ENCODE peak calls at places on chromosomes 5 and 9, in eight cellular contexts. R is suprapubic skin; H is CD8-positive, alpha-beta memory T cell; X is RWPE1; T is colonic mucosa; G is thoracic aorta; A is right atrium auricular region; C is HCT116. W is an unnamed sample.

GRCh38 chr9:4226331-4227250 is 73.3 kb downstream of the GLIS3 start:
- DNase-seq in R (no peak), H (no peak), X (no peak), T (peak), G (no peak), A (no peak), C (no peak), W (no peak)

GRCh38 chr9:121372563-121373400 is 2.7 kb upstream of the STOM start:
- DNase-seq in R (no peak), H (no peak), X (peak), T (peak), G (no peak), A (no peak), C (no peak), W (peak)

GRCh38 chr5:149141957-149142851 is 911 bp downstream of the ABLIM3 start:
- DNase-seq in R (peak), H (no peak), X (no peak), T (no peak), G (no peak), A (peak), C (no peak), W (peak)

GRCh38 chr5:143008809-143009521 is 238.8 kb downstream of the ARHGAP26 start:
- DNase-seq in R (no peak), H (peak), X (peak), T (no peak), G (no peak), A (peak), C (peak), W (no peak)

GRCh38 chr9:101635473-101635872 is 40.7 kb upstream of the PPP3R2 start:
- DNase-seq in R (no peak), H (no peak), X (peak), T (no peak), G (no peak), A (no peak), C (no peak), W (no peak)

GRCh38 chr5:142453801-142454381 is 129.1 kb upstream of the SPRY4 start:
- DNase-seq in R (no peak), H (no peak), X (no peak), T (no peak), G (no peak), A (no peak), C (no peak), W (no peak)

GRCh38 chr9:20220286-20220685 is 402.0 kb downstream of the MLLT3 start:
- DNase-seq in R (no peak), H (no peak), X (no peak), T (no peak), G (no peak), A (no peak), C (no peak), W (no peak)

GRCh38 chr9:3733039-3733408 is 207.2 kb upstream of the RFX3 start:
- DNase-seq in R (no peak), H (no peak), X (no peak), T (no peak), G (no peak), A (no peak), C (no peak), W (no peak)

GRCh38 chr9:137205126-137206069 is at the start of the genes NDOR1 and TMEM203:
- DNase-seq in R (peak), H (peak), X (peak), T (peak), G (peak), A (peak), C (peak), W (peak)

GRCh38 chr5:88683506-88684135 is 199.4 kb downstream of the MEF2C start:
- DNase-seq in R (no peak), H (no peak), X (no peak), T (no peak), G (no peak), A (no peak), C (no peak), W (no peak)

GRCh38 chr5:172288465-172288864 is 4.9 kb upstream of the UBTD2 start:
- DNase-seq in R (no peak), H (no peak), X (no peak), T (no peak), G (no peak), A (no peak), C (no peak), W (no peak)

GRCh38 chr5:136065588-136065987 is 36.8 kb downstream of the TGFBI start:
- DNase-seq in R (no peak), H (no peak), X (no peak), T (no peak), G (no peak), A (no peak), C (no peak), W (no peak)

GRCh38 chr9:35708146-35708545 is 18.4 kb upstream of the TPM2 start:
- DNase-seq in R (no peak), H (no peak), X (no peak), T (no peak), G (no peak), A (no peak), C (no peak), W (no peak)

GRCh38 chr9:111948958-111949357 is 52.3 kb downstream of the UGCG start:
- DNase-seq in R (no peak), H (no peak), X (no peak), T (no peak), G (no peak), A (no peak), C (no peak), W (no peak)

GRCh38 chr5:78473747-78474146 is 113.3 kb downstream of the SCAMP1 start:
- DNase-seq in R (no peak), H (no peak), X (no peak), T (no peak), G (no peak), A (no peak), C (no peak), W (no peak)

GRCh38 chr9:135300346-135301141 is 179.0 kb upstream of the PPP1R26 start:
- DNase-seq in R (no peak), H (no peak), X (no peak), T (no peak), G (no peak), A (no peak), C (no peak), W (no peak)

GRCh38 chr9:106883030-106883429 is 20.1 kb downstream of the ZNF462 start:
- DNase-seq in R (no peak), H (no peak), X (no peak), T (no peak), G (no peak), A (no peak), C (no peak), W (no peak)

GRCh38 chr9:21856301-21857094 is 54.1 kb downstream of the MTAP start:
- DNase-seq in R (no peak), H (no peak), X (no peak), T (no peak), G (no peak), A (no peak), C (no peak), W (no peak)

GRCh38 chr5:108061941-108062340 is 320.0 kb downstream of the FBXL17 start:
- DNase-seq in R (no peak), H (no peak), X (no peak), T (no peak), G (no peak), A (no peak), C (no peak), W (no peak)

GRCh38 chr9:120538339-120538738 is 41.6 kb downstream of the CDK5RAP2 start:
- DNase-seq in R (no peak), H (no peak), X (peak), T (no peak), G (no peak), A (no peak), C (no peak), W (no peak)

GRCh38 chr5:126377444-126377843 is 45.8 kb upstream of the GRAMD2B start:
- DNase-seq in R (no peak), H (no peak), X (no peak), T (no peak), G (no peak), A (no peak), C (no peak), W (no peak)

GRCh38 chr5:66993448-66993847 is 203.2 kb downstream of the CD180 start:
- DNase-seq in R (no peak), H (no peak), X (no peak), T (no peak), G (no peak), A (no peak), C (no peak), W (no peak)

GRCh38 chr5:81552844-81553569 is 159.1 kb upstream of the ACOT12 start:
- DNase-seq in R (no peak), H (no peak), X (no peak), T (no peak), G (no peak), A (no peak), C (peak), W (no peak)

GRCh38 chr5:112686675-112687074 is 51.0 kb upstream of the APC start:
- DNase-seq in R (no peak), H (no peak), X (no peak), T (no peak), G (no peak), A (no peak), C (no peak), W (no peak)

GRCh38 chr5:112684121-112684520 is 53.6 kb upstream of the APC start:
- DNase-seq in R (no peak), H (no peak), X (no peak), T (no peak), G (no peak), A (no peak), C (no peak), W (no peak)

GRCh38 chr5:112685929-112686328 is 51.8 kb upstream of the APC start:
- DNase-seq in R (no peak), H (no peak), X (no peak), T (no peak), G (no peak), A (no peak), C (no peak), W (no peak)

GRCh38 chr5:112685386-112685785 is 52.3 kb upstream of the APC start:
- DNase-seq in R (no peak), H (no peak), X (no peak), T (no peak), G (no peak), A (no peak), C (no peak), W (no peak)

GRCh38 chr5:112684737-112685136 is 52.9 kb upstream of the APC start:
- DNase-seq in R (no peak), H (no peak), X (peak), T (no peak), G (no peak), A (no peak), C (no peak), W (no peak)
- H3K27ac ChIP-seq in R (no peak), H (no peak), X (peak), T (no peak), G (peak), A (no peak), C (no peak), W (peak)

DNA sequence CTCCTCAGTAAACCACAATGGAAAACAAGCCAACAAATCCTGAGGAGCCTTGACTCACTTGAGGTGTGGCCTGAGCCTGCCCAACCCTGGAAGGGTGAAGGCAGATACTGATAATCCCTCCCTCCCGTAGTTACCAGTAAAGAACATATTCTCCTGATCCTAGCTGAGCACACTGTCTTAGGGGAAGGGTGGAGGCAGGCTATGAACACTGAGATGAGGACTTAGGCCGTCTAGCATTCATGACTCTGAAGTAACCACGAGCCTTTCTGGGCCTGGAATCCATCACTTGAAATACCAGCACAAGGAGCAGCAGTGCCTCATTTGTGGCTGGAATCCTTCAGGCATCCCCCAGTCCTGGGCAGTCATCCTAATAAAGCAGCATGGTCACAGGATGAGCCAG is 124.5 kb upstream of the PRLR start:
- DNase-seq in R (no peak), H (no peak), X (peak), T (no peak), G (no peak), A (no peak), C (no peak), W (no peak)
- H3K27ac ChIP-seq in R (no peak), H (no peak), X (no peak), T (no peak), G (no peak), A (no peak), C (no peak), W (no peak)

GRCh38 chr9:77977210-77977611 is 54.4 kb downstream of the GNAQ start:
- DNase-seq in R (peak), H (peak), X (no peak), T (peak), G (no peak), A (peak), C (peak), W (peak)

GRCh38 chr9:77981332-77981731 is 50.3 kb downstream of the GNAQ start:
- DNase-seq in R (no peak), H (no peak), X (peak), T (peak), G (no peak), A (no peak), C (no peak), W (no peak)

GRCh38 chr9:77980622-77981021 is 51.0 kb downstream of the GNAQ start:
- DNase-seq in R (no peak), H (no peak), X (no peak), T (no peak), G (no peak), A (no peak), C (no peak), W (no peak)

GRCh38 chr9:77975023-77975422 is 56.6 kb downstream of the GNAQ start:
- DNase-seq in R (no peak), H (no peak), X (no peak), T (no peak), G (no peak), A (no peak), C (no peak), W (no peak)

GRCh38 chr9:77978086-77978781 is 53.4 kb downstream of the GNAQ start:
- DNase-seq in R (no peak), H (no peak), X (no peak), T (no peak), G (no peak), A (no peak), C (no peak), W (no peak)
- H3K27ac ChIP-seq in R (no peak), H (no peak), X (no peak), T (peak), G (no peak), A (no peak), C (no peak), W (no peak)

GRCh38 chr5:134567651-134568338 is 42.3 kb downstream of the JADE2 start:
- DNase-seq in R (no peak), H (no peak), X (no peak), T (no peak), G (no peak), A (peak), C (no peak), W (peak)
- H3K27ac ChIP-seq in R (peak), H (no peak), X (peak), T (peak), G (peak), A (peak), C (no peak), W (peak)

DNA sequence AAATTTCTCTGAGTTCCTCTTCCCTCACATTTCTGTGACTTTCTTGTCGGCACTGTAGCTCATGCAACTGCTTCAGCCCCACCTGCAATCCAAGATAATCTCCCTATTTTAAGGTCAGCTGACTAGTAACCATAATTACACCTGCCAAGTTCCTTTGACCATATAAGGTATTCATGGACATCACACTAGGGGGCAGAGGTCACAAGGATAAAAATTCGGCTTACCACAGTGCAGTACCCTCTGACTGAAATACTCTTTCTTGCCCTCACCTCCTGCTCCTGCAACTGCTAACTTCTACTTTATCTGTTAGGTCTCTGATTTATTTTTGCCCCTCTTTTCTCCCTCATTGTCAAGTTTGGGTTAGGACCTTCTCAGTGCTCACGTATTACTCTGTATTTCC is 144.2 kb downstream of the GDNF start:
- DNase-seq in R (no peak), H (no peak), X (no peak), T (no peak), G (no peak), A (no peak), C (no peak), W (no peak)
- H3K27ac ChIP-seq in R (no peak), H (no peak), X (no peak), T (no peak), G (no peak), A (no peak), C (peak), W (peak)

GRCh38 chr5:16737620-16738364 is 121.0 kb upstream of the RETREG1 start:
- DNase-seq in R (no peak), H (no peak), X (no peak), T (peak), G (no peak), A (no peak), C (no peak), W (no peak)
- H3K27ac ChIP-seq in R (peak), H (no peak), X (no peak), T (peak), G (no peak), A (no peak), C (no peak), W (no peak)

GRCh38 chr9:113614843-113615648 is 151.5 kb downstream of the RGS3 start:
- DNase-seq in R (peak), H (no peak), X (no peak), T (no peak), G (peak), A (peak), C (no peak), W (no peak)
- H3K27ac ChIP-seq in R (peak), H (no peak), X (no peak), T (peak), G (peak), A (peak), C (no peak), W (peak)

GRCh38 chr5:15334551-15335302 is 165.3 kb upstream of the FBXL7 start:
- DNase-seq in R (no peak), H (no peak), X (no peak), T (no peak), G (no peak), A (no peak), C (no peak), W (no peak)
- H3K27ac ChIP-seq in R (no peak), H (no peak), X (no peak), T (no peak), G (no peak), A (no peak), C (no peak), W (no peak)